ENCODE peak calls at places on chromosomes 5 and 9, in six cellular contexts. M is activated naive CD4-positive, alpha-beta T cell; E is foreskin melanocyte; Z is spleen; W is posterior cingulate gyrus; V is dorsolateral prefrontal cortex. B is an unnamed sample.
A peak's percentile ranks its signal among the peaks of the same experiment; 100 is the strongest.

GRCh38 chr9:1005043-1005667 is 28.7 kb downstream of the DMRT3 start:
- DNase-seq in M (no peak), V (no peak), Z (no peak), W (no peak), E (peak; percentile 56), B (no peak)

GRCh38 chr5:142290574-142291299 is 34.1 kb downstream of the SPRY4 start:
- DNase-seq in W (no peak), M (no peak), V (no peak), E (no peak), Z (no peak), B (no peak)

GRCh38 chr5:59790399-59791130 is 103.0 kb downstream of the PDE4D start:
- DNase-seq in E (no peak), M (no peak), W (peak; percentile 79), V (peak; percentile 25), Z (no peak), B (no peak)

GRCh38 chr5:9670371-9670770 is 40.2 kb upstream of the TAS2R1 start:
- DNase-seq in W (peak; percentile 59), E (no peak), M (no peak), Z (no peak), V (no peak), B (no peak)

GRCh38 chr9:87336914-87337333 is 160.7 kb upstream of the DAPK1 start:
- DNase-seq in Z (no peak), M (no peak), V (no peak), E (peak; percentile 69), W (no peak), B (no peak)

GRCh38 chr5:95801961-95802360 is 20.6 kb downstream of the GLRX start:
- DNase-seq in M (no peak), V (no peak), Z (no peak), E (no peak), W (no peak), B (no peak)

GRCh38 chr5:127931396-127931795 is 152.2 kb upstream of the SLC12A2 start:
- DNase-seq in V (no peak), E (no peak), W (no peak), Z (no peak), M (no peak), B (no peak)

GRCh38 chr9:20479419-20480155 is 142.7 kb downstream of the MLLT3 start:
- DNase-seq in Z (no peak), E (no peak), W (no peak), M (no peak), V (no peak), B (no peak)

GRCh38 chr5:170467000-170467707 is 36.7 kb upstream of the KCNIP1 start:
- DNase-seq in M (no peak), V (no peak), W (no peak), Z (no peak), E (peak; percentile 9), B (no peak)

GRCh38 chr5:155936520-155937406 is 390.2 kb upstream of the SGCD start:
- DNase-seq in Z (no peak), M (no peak), V (no peak), W (no peak), E (no peak), B (no peak)

GRCh38 chr5:16018970-16019369 is 160.6 kb downstream of the MARCHF11 start:
- DNase-seq in V (no peak), E (no peak), M (no peak), Z (no peak), W (no peak), B (no peak)

GRCh38 chr9:137064027-137064879 is 6.1 kb downstream of the SAPCD2 start:
- DNase-seq in V (no peak), E (peak; percentile 42), M (peak; percentile 51), W (peak; percentile 90), Z (peak; percentile 92), B (no peak)

GRCh38 chr5:163612358-163613149 is 107.1 kb downstream of the MAT2B start:
- DNase-seq in E (no peak), W (peak; percentile 78), V (no peak), Z (no peak), M (no peak), B (no peak)

GRCh38 chr9:91486699-91487497 is 63.3 kb upstream of the NFIL3 start:
- DNase-seq in W (no peak), Z (no peak), E (no peak), V (no peak), M (no peak), B (no peak)

GRCh38 chr9:131505012-131505411 is 2.3 kb downstream of the POMT1 start:
- DNase-seq in Z (no peak), E (no peak), W (no peak), V (no peak), M (no peak), B (no peak)

GRCh38 chr5:1110260-1110929 is 1.5 kb downstream of the SLC12A7 start:
- DNase-seq in E (no peak), V (no peak), Z (no peak), W (no peak), M (no peak), B (no peak)

GRCh38 chr5:98518754-98519153 is 254.7 kb upstream of the RGMB start:
- DNase-seq in W (no peak), E (no peak), M (no peak), V (no peak), Z (no peak), B (no peak)

GRCh38 chr9:132486706-132487350 is 76.8 kb downstream of the CFAP77 start:
- DNase-seq in Z (no peak), V (no peak), W (no peak), M (peak; percentile 14), E (no peak), B (peak; percentile 51)

GRCh38 chr5:54388411-54388810 is 67.1 kb upstream of the HSPB3 start:
- DNase-seq in M (no peak), E (no peak), Z (no peak), V (no peak), W (no peak), B (no peak)

GRCh38 chr5:78213799-78214198 is 80.7 kb downstream of the AP3B1 start:
- DNase-seq in Z (no peak), M (no peak), E (no peak), W (no peak), V (no peak), B (no peak)

GRCh38 chr9:100575006-100575405 is 2.9 kb upstream of the CAVIN4 start:
- DNase-seq in V (no peak), W (no peak), M (no peak), Z (no peak), E (no peak), B (no peak)

GRCh38 chr5:38069360-38069759 is 189.0 kb upstream of the EGFLAM start:
- DNase-seq in V (no peak), W (no peak), E (no peak), Z (no peak), M (no peak), B (no peak)